ENCODE peak calls at places on chromosomes 11 and 22, in ten cellular contexts. I is NCI-H1417, S is NCI-H446, X is T-helper 9 cell, V is left cardiac atrium, G is AG10803, P is Calu3, T is NCI-H1930, C is chondrocyte, Y is A549. E is an unnamed sample.

GRCh38 chr22:50047346-50047745 is 10.8 kb downstream of the TTLL8 start:
- DNase-seq in C (peak), G (no peak), S (no peak), Y (no peak), X (no peak), T (no peak), P (no peak), I (no peak), V (no peak), E (no peak)

GRCh38 chr11:79393362-79394043 is 47.3 kb downstream of the TENM4 start:
- DNase-seq in T (no peak), X (no peak), C (no peak), S (no peak), V (no peak), I (no peak), P (no peak), Y (no peak), G (no peak), E (peak)

GRCh38 chr11:119179983-119180382 is 5.3 kb upstream of the NHERF4 start:
- DNase-seq in Y (no peak), S (no peak), T (no peak), C (no peak), G (no peak), V (no peak), I (peak), P (no peak), X (no peak), E (no peak)

GRCh38 chr22:41650821-41651220 is 29.7 kb downstream of the XRCC6 start:
- DNase-seq in Y (no peak), I (no peak), X (no peak), S (no peak), G (no peak), C (no peak), V (no peak), T (no peak), P (no peak), E (no peak)

GRCh38 chr22:29306175-29306829 is at the start of gene GAS2L1:
- DNase-seq in C (peak), I (peak), S (peak), T (peak), G (peak), V (peak), Y (peak), X (peak), P (peak), E (peak)

GRCh38 chr11:117442869-117443239 is 115.2 kb downstream of the CEP164 start:
- DNase-seq in X (no peak), P (no peak), T (no peak), V (no peak), I (peak), Y (no peak), C (peak), S (no peak), G (no peak), E (no peak)

GRCh38 chr11:37104380-37104779 is 506.3 kb upstream of the RAG2 start:
- DNase-seq in S (no peak), X (no peak), P (no peak), T (no peak), Y (no peak), G (no peak), I (no peak), V (no peak), C (no peak), E (no peak)

GRCh38 chr11:88475991-88476418 is 138.5 kb upstream of the CTSC start:
- DNase-seq in S (peak), T (no peak), I (no peak), X (no peak), Y (no peak), V (no peak), G (peak), C (no peak), P (no peak), E (peak)

GRCh38 chr11:95081412-95081811 is 8.2 kb upstream of the ENDOD1 start:
- DNase-seq in Y (no peak), G (no peak), T (no peak), C (no peak), S (no peak), I (no peak), X (no peak), P (no peak), V (peak), E (no peak)

GRCh38 chr11:131811380-131811779 is 441.0 kb downstream of the NTM start:
- DNase-seq in P (no peak), T (no peak), G (no peak), Y (no peak), X (no peak), I (no peak), C (no peak), S (no peak), V (no peak), E (no peak)

GRCh38 chr22:32561163-32561562 is 86.6 kb downstream of the FBXO7 start:
- DNase-seq in C (no peak), V (no peak), G (no peak), T (no peak), S (no peak), P (no peak), I (no peak), X (no peak), Y (no peak), E (no peak)

GRCh38 chr11:62880231-62880802 is 379 bp upstream of the SLC3A2 start:
- DNase-seq in C (no peak), S (no peak), X (no peak), I (no peak), V (peak), P (peak), G (peak), T (peak), Y (peak), E (peak)

GRCh38 chr22:29171721-29172120 is 34.0 kb upstream of the EMID1 start:
- DNase-seq in G (no peak), C (peak), T (no peak), I (no peak), X (no peak), V (no peak), S (no peak), Y (no peak), P (no peak), E (no peak)

GRCh38 chr22:30968015-30968923 is at the start of gene MORC2:
- DNase-seq in Y (peak), V (peak), G (no peak), X (no peak), P (peak), I (peak), S (peak), T (peak), C (no peak), E (no peak)

GRCh38 chr22:20899827-20900423 is 17.3 kb upstream of the CRKL start:
- DNase-seq in V (no peak), P (no peak), I (no peak), Y (no peak), G (no peak), S (no peak), C (no peak), X (no peak), T (no peak), E (no peak)

GRCh38 chr11:13343067-13343466 is 65.5 kb downstream of the BMAL1 start:
- DNase-seq in V (no peak), C (no peak), Y (no peak), S (no peak), T (no peak), G (no peak), I (no peak), X (no peak), P (no peak), E (no peak)

GRCh38 chr11:35907648-35908431 is 36.0 kb upstream of the LDLRAD3 start:
- DNase-seq in T (no peak), Y (peak), S (no peak), G (peak), C (no peak), P (no peak), V (no peak), I (no peak), X (no peak), E (peak)

GRCh38 chr22:38570841-38571364 is 920 bp upstream of the DMC1 start:
- DNase-seq in P (peak), T (peak), S (peak), X (peak), G (peak), V (peak), Y (peak), C (no peak), I (peak), E (peak)

GRCh38 chr11:27913650-27914049 is 194.3 kb downstream of the KIF18A start:
- DNase-seq in C (no peak), V (no peak), Y (no peak), S (no peak), P (no peak), I (no peak), T (no peak), G (no peak), X (no peak), E (peak)

GRCh38 chr11:118238947-118239346 is 13.2 kb downstream of the MPZL3 start:
- DNase-seq in I (no peak), S (no peak), P (no peak), X (no peak), V (no peak), Y (no peak), C (no peak), T (no peak), G (no peak), E (no peak)

GRCh38 chr22:39311592-39312400 is 7.6 kb downstream of the RPL3 start:
- DNase-seq in C (no peak), V (no peak), P (no peak), I (no peak), T (no peak), G (no peak), S (no peak), Y (no peak), X (no peak), E (peak)

GRCh38 chr11:46342237-46342636 is 5.0 kb upstream of the DGKZ start:
- DNase-seq in I (no peak), Y (no peak), C (no peak), T (no peak), S (no peak), V (peak), P (no peak), X (no peak), G (no peak), E (no peak)

GRCh38 chr11:134144744-134145143 is 75.9 kb downstream of the JAM3 start:
- DNase-seq in X (no peak), S (no peak), I (no peak), C (no peak), T (no peak), G (no peak), V (no peak), Y (no peak), P (no peak), E (peak)

GRCh38 chr11:10990637-10991036 is 132.8 kb upstream of the ZBED5 start:
- DNase-seq in Y (peak), G (peak), T (no peak), S (no peak), C (no peak), V (no peak), I (no peak), P (peak), X (no peak), E (peak)

GRCh38 chr11:2570841-2571597 is 126.2 kb downstream of the KCNQ1 start:
- DNase-seq in P (no peak), S (no peak), T (no peak), I (no peak), Y (no peak), G (no peak), V (no peak), X (no peak), C (peak), E (no peak)

GRCh38 chr22:20422271-20422958 is 15.2 kb downstream of the SCARF2 start:
- DNase-seq in V (peak), G (peak), T (no peak), I (no peak), Y (no peak), X (no peak), S (no peak), C (peak), P (no peak), E (peak)

GRCh38 chr11:95922536-95923440 is 1.1 kb downstream of the MTMR2 start:
- DNase-seq in X (no peak), V (no peak), T (no peak), I (no peak), S (peak), C (no peak), Y (no peak), G (peak), P (no peak), E (peak)

GRCh38 chr11:16335236-16335962 is 20.9 kb downstream of the SOX6 start:
- DNase-seq in P (no peak), X (no peak), I (no peak), V (no peak), G (no peak), S (no peak), C (no peak), T (no peak), Y (no peak), E (no peak)

GRCh38 chr11:9691865-9692264 is 28.0 kb downstream of the SWAP70 start:
- DNase-seq in V (no peak), I (no peak), G (no peak), X (no peak), P (no peak), T (no peak), Y (no peak), C (no peak), S (no peak), E (peak)

GRCh38 chr22:45131749-45132148 is 32.0 kb upstream of the NUP50 start:
- DNase-seq in I (no peak), G (no peak), X (no peak), T (no peak), S (no peak), C (no peak), V (no peak), Y (no peak), P (no peak), E (no peak)

GRCh38 chr11:65042899-65043298 is 1.9 kb downstream of the SAC3D1 start:
- DNase-seq in V (no peak), I (no peak), X (no peak), Y (no peak), G (no peak), P (no peak), S (no peak), C (no peak), T (no peak), E (no peak)

GRCh38 chr11:65286686-65287085 is 24.9 kb downstream of the POLA2 start:
- DNase-seq in X (no peak), C (no peak), T (no peak), P (no peak), Y (no peak), S (no peak), V (no peak), G (no peak), I (no peak), E (no peak)

GRCh38 chr22:21450320-21450831 is 16.8 kb upstream of the TMEM191C start:
- DNase-seq in X (no peak), S (no peak), P (no peak), V (peak), I (no peak), G (no peak), T (no peak), Y (no peak), C (peak), E (no peak)

GRCh38 chr11:117143390-117143789 is 697 bp upstream of the PAFAH1B2 start:
- DNase-seq in X (no peak), V (peak), Y (peak), G (peak), P (no peak), T (peak), C (no peak), S (peak), I (peak), E (peak)

GRCh38 chr11:70885721-70886305 is 366.6 kb downstream of the SHANK2 start:
- DNase-seq in I (peak), C (no peak), S (no peak), X (no peak), T (no peak), V (no peak), Y (no peak), G (peak), P (no peak), E (peak)

GRCh38 chr11:43989162-43989961 is 46.9 kb downstream of the C11orf96 start:
- DNase-seq in T (no peak), C (no peak), V (peak), G (no peak), X (no peak), Y (no peak), P (no peak), I (no peak), S (no peak), E (no peak)

GRCh38 chr11:43582837-43583462 is 97.6 kb upstream of the HSD17B12 start:
- DNase-seq in V (no peak), S (no peak), P (no peak), Y (no peak), C (no peak), G (no peak), T (no peak), X (no peak), I (no peak), E (peak)

GRCh38 chr11:94968334-94968958 is 4.9 kb downstream of the CWC15 start:
- DNase-seq in G (peak), X (no peak), Y (no peak), V (no peak), S (no peak), P (no peak), I (no peak), C (no peak), T (no peak), E (peak)

GRCh38 chr11:19313140-19313539 is 72.4 kb upstream of the E2F8 start:
- DNase-seq in G (no peak), P (no peak), T (no peak), I (no peak), X (no peak), V (no peak), S (no peak), C (no peak), Y (no peak), E (no peak)

E was measured in GM23248.